ENCODE peak calls at places on chromosomes 6 and 20, in eight cellular contexts. D is DMS 273 treated with DMSO at 0.1 percent for 48 hours; M is AG08396; X is hippocampal formation; H is cardiac fibroblast; K is naive thymus-derived CD4-positive, alpha-beta T cell; Z is NCI-H226; U is iPS-NIHi11. W is an unnamed sample.

GRCh38 chr20:25076201-25076600 is 5.7 kb downstream of the VSX1 start:
- DNase-seq in K (no peak), Z (peak), H (no peak), X (no peak), U (no peak), M (no peak), D (no peak), W (no peak)

GRCh38 chr6:1044040-1044836 is 267.7 kb upstream of the FOXQ1 start:
- DNase-seq in H (no peak), X (no peak), Z (no peak), D (no peak), K (no peak), M (no peak), U (no peak), W (no peak)

GRCh38 chr6:159490298-159490937 is 202.6 kb downstream of the SOD2 start:
- DNase-seq in U (no peak), M (no peak), X (peak), D (no peak), H (no peak), Z (no peak), K (no peak), W (no peak)

GRCh38 chr20:20710847-20711315 is 1.6 kb downstream of the RALGAPA2 start:
- DNase-seq in M (no peak), K (peak), U (no peak), X (no peak), D (no peak), H (no peak), Z (no peak), W (no peak)

GRCh38 chr6:17470953-17471335 is 77.5 kb downstream of the CAP2 start:
- DNase-seq in M (no peak), X (no peak), D (no peak), H (peak), U (no peak), K (no peak), Z (peak), W (no peak)

GRCh38 chr20:32031007-32031958 is 20.8 kb upstream of the HCK start:
- DNase-seq in U (peak), Z (peak), X (peak), D (peak), H (peak), M (peak), K (peak), W (peak)

GRCh38 chr20:31515775-31516107 is 1.5 kb downstream of the HM13 start:
- DNase-seq in M (no peak), H (no peak), Z (no peak), U (no peak), K (no peak), D (no peak), X (no peak), W (no peak)

GRCh38 chr20:10430000-10430466 is 4.0 kb downstream of the MKKS start:
- DNase-seq in X (no peak), Z (no peak), D (no peak), M (no peak), K (no peak), U (no peak), H (no peak), W (no peak)

GRCh38 chr6:71410681-71411080 is 122.1 kb downstream of the OGFRL1 start:
- DNase-seq in D (no peak), H (no peak), M (no peak), U (no peak), X (no peak), K (no peak), Z (no peak), W (peak)

GRCh38 chr6:116313377-116313776 is 33.6 kb upstream of the TSPYL1 start:
- DNase-seq in X (no peak), Z (no peak), K (no peak), D (no peak), M (no peak), H (no peak), U (no peak), W (peak)

GRCh38 chr20:45097485-45098095 is 3.3 kb downstream of the KCNS1 start:
- DNase-seq in D (no peak), U (peak), M (no peak), X (no peak), K (peak), H (peak), Z (no peak), W (peak)

W was measured in astrocyte of the spinal cord.